ENCODE peak calls at places on chromosomes 5 and 9, in seven cellular contexts. One of them, this sample, is unnamed.

GRCh38 chr9:129953736-129954135 is 89.3 kb downstream of the FNBP1 start:
- DNase-seq in activated T-helper 1 cell treated with anti-CD3 and anti-CD28 coated beads, Interleukin-2, amount 50 U/mL, for 16 hours: no peak
- DNase-seq in cardiac fibroblast: no peak
- DNase-seq in NCI-H2081: no peak
- DNase-seq in stimulated activated CD4-positive, alpha-beta T cell treated with anti-CD3 and anti-CD28 coated beads, Interleukin-4, amount 100 ng/mL, for 4 hours: no peak
- DNase-seq in HS-5: no peak
- DNase-seq in KBM-7: no peak
- DNase-seq in this sample: no peak

GRCh38 chr5:87308024-87308423 is 40.3 kb downstream of the RASA1 start:
- DNase-seq in NCI-H2081: no peak
- DNase-seq in activated T-helper 1 cell treated with anti-CD3 and anti-CD28 coated beads, Interleukin-2, amount 50 U/mL, for 16 hours: no peak
- DNase-seq in HS-5: no peak
- DNase-seq in stimulated activated CD4-positive, alpha-beta T cell treated with anti-CD3 and anti-CD28 coated beads, Interleukin-4, amount 100 ng/mL, for 4 hours: no peak
- DNase-seq in cardiac fibroblast: no peak
- DNase-seq in KBM-7: no peak
- DNase-seq in this sample: no peak

GRCh38 chr5:175824621-175825020 is 46.8 kb upstream of the CPLX2 start:
- DNase-seq in activated T-helper 1 cell treated with anti-CD3 and anti-CD28 coated beads, Interleukin-2, amount 50 U/mL, for 16 hours: no peak
- DNase-seq in KBM-7: no peak
- DNase-seq in HS-5: no peak
- DNase-seq in cardiac fibroblast: no peak
- DNase-seq in NCI-H2081: no peak
- DNase-seq in stimulated activated CD4-positive, alpha-beta T cell treated with anti-CD3 and anti-CD28 coated beads, Interleukin-4, amount 100 ng/mL, for 4 hours: no peak
- DNase-seq in this sample: no peak

GRCh38 chr5:40784027-40784653 is 14.0 kb downstream of the PRKAA1 start:
- DNase-seq in cardiac fibroblast: no peak
- DNase-seq in stimulated activated CD4-positive, alpha-beta T cell treated with anti-CD3 and anti-CD28 coated beads, Interleukin-4, amount 100 ng/mL, for 4 hours: no peak
- DNase-seq in KBM-7: no peak
- DNase-seq in activated T-helper 1 cell treated with anti-CD3 and anti-CD28 coated beads, Interleukin-2, amount 50 U/mL, for 16 hours: no peak
- DNase-seq in NCI-H2081: no peak
- DNase-seq in HS-5: no peak
- DNase-seq in this sample: no peak

GRCh38 chr9:36431078-36431477 is 31.0 kb upstream of the RNF38 start:
- DNase-seq in stimulated activated CD4-positive, alpha-beta T cell treated with anti-CD3 and anti-CD28 coated beads, Interleukin-4, amount 100 ng/mL, for 4 hours: no peak
- DNase-seq in KBM-7: no peak
- DNase-seq in HS-5: no peak
- DNase-seq in cardiac fibroblast: no peak
- DNase-seq in activated T-helper 1 cell treated with anti-CD3 and anti-CD28 coated beads, Interleukin-2, amount 50 U/mL, for 16 hours: no peak
- DNase-seq in NCI-H2081: no peak
- DNase-seq in this sample: no peak

GRCh38 chr9:115004535-115004934 is 74.1 kb upstream of the TNFSF8 start:
- DNase-seq in activated T-helper 1 cell treated with anti-CD3 and anti-CD28 coated beads, Interleukin-2, amount 50 U/mL, for 16 hours: no peak
- DNase-seq in KBM-7: no peak
- DNase-seq in HS-5: no peak
- DNase-seq in cardiac fibroblast: no peak
- DNase-seq in stimulated activated CD4-positive, alpha-beta T cell treated with anti-CD3 and anti-CD28 coated beads, Interleukin-4, amount 100 ng/mL, for 4 hours: no peak
- DNase-seq in NCI-H2081: no peak
- DNase-seq in this sample: no peak

GRCh38 chr5:160281275-160281674 is 31.1 kb downstream of the CCNJL start:
- DNase-seq in activated T-helper 1 cell treated with anti-CD3 and anti-CD28 coated beads, Interleukin-2, amount 50 U/mL, for 16 hours: no peak
- DNase-seq in KBM-7: no peak
- DNase-seq in HS-5: no peak
- DNase-seq in NCI-H2081: no peak
- DNase-seq in stimulated activated CD4-positive, alpha-beta T cell treated with anti-CD3 and anti-CD28 coated beads, Interleukin-4, amount 100 ng/mL, for 4 hours: no peak
- DNase-seq in cardiac fibroblast: no peak
- DNase-seq in this sample: no peak

GRCh38 chr9:122986010-122986409 is 45.2 kb downstream of the RABGAP1 start:
- DNase-seq in stimulated activated CD4-positive, alpha-beta T cell treated with anti-CD3 and anti-CD28 coated beads, Interleukin-4, amount 100 ng/mL, for 4 hours: no peak
- DNase-seq in cardiac fibroblast: no peak
- DNase-seq in NCI-H2081: no peak
- DNase-seq in activated T-helper 1 cell treated with anti-CD3 and anti-CD28 coated beads, Interleukin-2, amount 50 U/mL, for 16 hours: no peak
- DNase-seq in KBM-7: no peak
- DNase-seq in HS-5: no peak
- DNase-seq in this sample: no peak

GRCh38 chr5:103389362-103389761 is 130.8 kb downstream of the MACIR start:
- DNase-seq in KBM-7: no peak
- DNase-seq in cardiac fibroblast: no peak
- DNase-seq in NCI-H2081: no peak
- DNase-seq in activated T-helper 1 cell treated with anti-CD3 and anti-CD28 coated beads, Interleukin-2, amount 50 U/mL, for 16 hours: no peak
- DNase-seq in stimulated activated CD4-positive, alpha-beta T cell treated with anti-CD3 and anti-CD28 coated beads, Interleukin-4, amount 100 ng/mL, for 4 hours: no peak
- DNase-seq in HS-5: no peak
- DNase-seq in this sample: no peak